ENCODE peak calls at places on chromosomes 5 and 9, in nine cellular contexts. L is substantia nigra; W is progenitor cell of endocrine pancreas; Z is stimulated activated CD8-positive, alpha-beta memory T cell treated with anti-CD3 and anti-CD28 coated beads, Interleukin-7, amount 100 ng/mL, for 24 hours; A is iris pigment epithelial cell; P is NCI-H524; K is ovary; Q is endodermal cell; M is sciatic nerve. S is an unnamed sample.
A peak's percentile ranks its signal among the peaks of the same experiment; 100 is the strongest.

GRCh38 chr5:3361811-3362605 is 233.6 kb upstream of the IRX1 start:
- DNase-seq in K (no peak), M (peak; percentile 19), Q (peak; percentile 14), L (no peak), P (no peak), A (no peak), Z (no peak), W (no peak), S (no peak)

GRCh38 chr9:128470560-128470959 is 14.8 kb downstream of the ODF2 start:
- DNase-seq in Z (no peak), Q (no peak), W (no peak), M (peak; percentile 66), A (peak; percentile 63), L (no peak), K (no peak), P (no peak), S (no peak)

GRCh38 chr9:37178742-37179141 is 58.4 kb downstream of the ZCCHC7 start:
- DNase-seq in P (no peak), Q (no peak), L (no peak), W (no peak), M (no peak), K (no peak), A (no peak), Z (no peak), S (no peak)

GRCh38 chr9:79939819-79940218 is 368.1 kb downstream of the TLE4 start:
- DNase-seq in Q (no peak), L (no peak), M (no peak), A (peak; percentile 1), Z (no peak), W (no peak), P (no peak), K (no peak), S (no peak)

GRCh38 chr5:75277463-75277862 is 40.8 kb upstream of the ANKRD31 start:
- DNase-seq in M (no peak), W (no peak), K (no peak), P (no peak), Q (no peak), Z (no peak), A (no peak), L (no peak), S (no peak)

GRCh38 chr9:108467653-108468324 is 388.0 kb downstream of the ACTL7B start:
- DNase-seq in M (no peak), Z (no peak), W (no peak), Q (no peak), A (no peak), K (no peak), P (no peak), L (no peak), S (no peak)

GRCh38 chr9:114653556-114654159 is 3.9 kb downstream of the TEX53 start:
- DNase-seq in P (peak; percentile 75), Z (peak; percentile 67), W (peak; percentile 57), Q (peak; percentile 93), L (peak; percentile 27), A (peak; percentile 63), M (peak; percentile 85), K (peak; percentile 82), S (peak; percentile 86)

GRCh38 chr5:67957374-67957773 is 258.2 kb upstream of the PIK3R1 start:
- DNase-seq in W (no peak), K (no peak), P (no peak), Z (no peak), Q (peak; percentile 69), M (no peak), A (no peak), L (no peak), S (no peak)

GRCh38 chr5:59157001-59157527 is 574.2 kb downstream of the RAB3C start:
- DNase-seq in A (no peak), K (no peak), P (no peak), Q (no peak), W (no peak), Z (no peak), M (no peak), L (no peak), S (no peak)

GRCh38 chr5:59151162-59151889 is 568.5 kb downstream of the RAB3C start:
- DNase-seq in K (no peak), L (no peak), M (no peak), A (no peak), Z (no peak), W (no peak), Q (no peak), P (no peak), S (no peak)

GRCh38 chr5:1555011-1555807 is 31.4 kb upstream of the LPCAT1 start:
- DNase-seq in Z (no peak), W (no peak), Q (no peak), M (peak; percentile 49), K (no peak), P (no peak), A (peak; percentile 51), L (no peak), S (no peak)

GRCh38 chr5:98497391-98497790 is 276.1 kb upstream of the RGMB start:
- DNase-seq in K (no peak), Z (no peak), W (no peak), L (no peak), A (peak; percentile 33), P (no peak), Q (no peak), M (no peak), S (no peak)

GRCh38 chr9:5850735-5851122 is 17.8 kb upstream of the ERMP1 start:
- DNase-seq in P (no peak), W (no peak), M (no peak), A (no peak), L (no peak), Q (peak; percentile 9), Z (no peak), K (no peak), S (no peak)

GRCh38 chr5:40409600-40409999 is 270.1 kb upstream of the PTGER4 start:
- DNase-seq in W (no peak), Z (no peak), L (no peak), Q (no peak), P (no peak), M (no peak), K (no peak), A (no peak), S (no peak)

GRCh38 chr9:136900988-136901515 is 14.7 kb downstream of the TRAF2 start:
- DNase-seq in K (no peak), P (no peak), L (no peak), Q (no peak), M (no peak), W (no peak), Z (no peak), A (no peak), S (no peak)

GRCh38 chr5:116686438-116686837 is 111.8 kb upstream of the SEMA6A start:
- DNase-seq in W (no peak), A (no peak), Q (peak; percentile 62), M (no peak), P (no peak), L (no peak), Z (no peak), K (no peak), S (no peak)

GRCh38 chr5:87829214-87829551 is 416.5 kb upstream of the CCNH start:
- DNase-seq in A (peak; percentile 15), Q (no peak), P (no peak), W (no peak), M (peak; percentile 85), Z (no peak), L (no peak), K (peak; percentile 46), S (no peak)

GRCh38 chr9:84371737-84372136 is 31.2 kb upstream of the SLC28A3 start:
- DNase-seq in Q (no peak), A (peak; percentile 95), Z (no peak), K (no peak), W (no peak), M (no peak), P (no peak), L (no peak), S (no peak)

GRCh38 chr5:155080721-155081120 is 67.2 kb downstream of the KIF4B start:
- DNase-seq in P (no peak), Z (no peak), M (no peak), A (peak; percentile 10), W (no peak), Q (no peak), K (no peak), L (no peak), S (no peak)

GRCh38 chr5:96049398-96050272 is 88.0 kb upstream of the ELL2 start:
- DNase-seq in Z (no peak), P (peak; percentile 7), W (no peak), M (no peak), L (no peak), A (peak; percentile 75), Q (no peak), K (no peak), S (no peak)

GRCh38 chr9:108620767-108621166 is 235.0 kb downstream of the ACTL7B start:
- DNase-seq in L (no peak), A (peak; percentile 6), M (no peak), Q (no peak), Z (no peak), P (no peak), W (no peak), K (no peak), S (no peak)

GRCh38 chr5:127080001-127080478 is 6.7 kb upstream of the C5orf63 start:
- DNase-seq in K (no peak), W (no peak), M (no peak), L (no peak), A (no peak), Q (peak; percentile 90), P (peak; percentile 91), Z (no peak), S (peak; percentile 89)

GRCh38 chr5:148386041-148386440 is 2.3 kb downstream of the FBXO38 start:
- DNase-seq in Z (no peak), M (no peak), Q (no peak), P (no peak), W (no peak), L (no peak), K (no peak), A (no peak), S (no peak)

GRCh38 chr9:136784249-136784996 is 6.7 kb upstream of the TMEM141 start:
- DNase-seq in Q (no peak), M (no peak), W (no peak), A (no peak), K (no peak), L (no peak), P (peak; percentile 79), Z (no peak), S (no peak)

GRCh38 chr9:83457005-83457404 is 81.2 kb downstream of the FRMD3 start:
- DNase-seq in A (no peak), M (no peak), W (no peak), K (no peak), P (no peak), L (no peak), Z (no peak), Q (no peak), S (no peak)

GRCh38 chr9:110979636-110980035 is 58.6 kb downstream of the LPAR1 start:
- DNase-seq in A (no peak), W (no peak), K (no peak), Q (no peak), Z (no peak), P (no peak), M (no peak), L (no peak), S (no peak)

GRCh38 chr5:171420429-171421231 is 1.2 kb downstream of the FGF18 start:
- DNase-seq in W (no peak), M (peak; percentile 90), Q (peak; percentile 74), Z (no peak), P (peak; percentile 30), L (no peak), K (peak; percentile 74), A (peak; percentile 85), S (no peak)

GRCh38 chr9:95486318-95486717 is 30.5 kb downstream of the PTCH1 start:
- DNase-seq in Z (no peak), K (no peak), P (no peak), A (no peak), Q (no peak), W (no peak), L (no peak), M (no peak), S (no peak)

GRCh38 chr9:136824496-136825225 is 16.9 kb downstream of the RABL6 start:
- DNase-seq in K (no peak), Z (no peak), W (no peak), A (no peak), Q (no peak), P (no peak), M (no peak), L (no peak), S (no peak)

GRCh38 chr9:124812401-124813016 is 35.6 kb downstream of the OLFML2A start:
- DNase-seq in L (no peak), M (no peak), Q (peak; percentile 78), W (no peak), P (no peak), Z (no peak), K (no peak), A (peak; percentile 99), S (peak; percentile 70)

GRCh38 chr5:21031001-21031400 is 1043.0 kb upstream of the CDH18 start:
- DNase-seq in A (no peak), P (no peak), M (no peak), Q (no peak), Z (no peak), K (no peak), W (no peak), L (no peak), S (no peak)

S was measured in WERI-Rb-1.